ENCODE peak calls at places on chromosomes 13 and 19, in five cellular contexts. W is activated CD4-positive, CD25-positive, alpha-beta regulatory T cell; Y is H7; Z is stimulated activated naive CD4-positive, alpha-beta T cell; N is stimulated activated CD8-positive, alpha-beta memory T cell treated with anti-CD3 and anti-CD28 coated beads, Interleukin-4, amount 100 ng/mL, for 1 hour. X is an unnamed sample.

GRCh38 chr19:9877775-9878510 is 42.8 kb downstream of the PIN1 start:
- DNase-seq in Y (no peak), W (no peak), N (no peak), Z (no peak), X (no peak)

GRCh38 chr19:28715157-28715556 is 497.8 kb downstream of the UQCRFS1 start:
- DNase-seq in N (no peak), W (no peak), Z (no peak), Y (no peak), X (no peak)

GRCh38 chr19:17524651-17525050 is 13.2 kb downstream of the PGLS start:
- DNase-seq in N (no peak), Y (no peak), Z (no peak), W (no peak), X (no peak)

GRCh38 chr13:28658796-28659610 is at the start of gene POMP:
- DNase-seq in W (peak), Z (peak), Y (peak), N (peak), X (peak)

GRCh38 chr13:99986751-99987150 is 5.2 kb downstream of the ZIC2 start:
- DNase-seq in Z (no peak), W (no peak), N (no peak), Y (peak), X (no peak)

GRCh38 chr19:8585894-8586750 is 8.9 kb upstream of the MYO1F start:
- DNase-seq in W (no peak), N (no peak), Y (peak), Z (peak), X (peak)

GRCh38 chr13:80586356-80586755 is 245.4 kb upstream of the SPRY2 start:
- DNase-seq in Y (no peak), W (no peak), Z (no peak), N (no peak), X (no peak)

GRCh38 chr19:38195237-38195636 is 28.8 kb downstream of the DPF1 start:
- DNase-seq in W (no peak), N (no peak), Y (no peak), Z (no peak), X (no peak)

GRCh38 chr19:46221981-46222610 is 7.4 kb upstream of the IGFL1 start:
- DNase-seq in Y (peak), W (no peak), Z (no peak), N (no peak), X (no peak)

GRCh38 chr13:31957772-31958171 is 73.8 kb upstream of the FRY start:
- DNase-seq in N (no peak), W (no peak), Y (no peak), Z (no peak), X (no peak)

GRCh38 chr19:2902590-2903218 is 2.0 kb downstream of the ZNF57 start:
- DNase-seq in N (no peak), W (no peak), Y (no peak), Z (no peak), X (no peak)

GRCh38 chr19:1523412-1524205 is at the start of gene PLK5:
- DNase-seq in Z (no peak), N (no peak), Y (peak), W (no peak), X (no peak)

GRCh38 chr13:72763411-72763810 is 18.3 kb downstream of the DIS3 start:
- DNase-seq in Y (no peak), N (no peak), W (no peak), Z (no peak), X (no peak)

GRCh38 chr13:29991343-29991742 is 140.9 kb upstream of the UBL3 start:
- DNase-seq in Y (no peak), N (no peak), Z (no peak), W (no peak), X (no peak)

GRCh38 chr19:20245309-20245708 is 78.3 kb downstream of the ZNF486 start:
- DNase-seq in N (no peak), Y (no peak), W (no peak), Z (no peak), X (no peak)

GRCh38 chr19:42281175-42282035 is 12.4 kb downstream of the CIC start:
- DNase-seq in W (no peak), Y (peak), N (no peak), Z (peak), X (no peak)

GRCh38 chr19:7391218-7391670 is 42.5 kb downstream of the ARHGEF18 start:
- DNase-seq in N (no peak), Y (peak), W (no peak), Z (no peak), X (no peak)

GRCh38 chr13:30576528-30576927 is 41.2 kb upstream of the USPL1 start:
- DNase-seq in Z (peak), Y (no peak), W (no peak), N (no peak), X (peak)

GRCh38 chr13:48222358-48223015 is 10.5 kb upstream of the ITM2B start:
- DNase-seq in Y (no peak), W (no peak), N (no peak), Z (no peak), X (no peak)

GRCh38 chr13:41458939-41459753 is 1.8 kb downstream of the RGCC start:
- DNase-seq in N (no peak), Z (peak), Y (peak), W (peak), X (peak)

GRCh38 chr19:10256551-10256950 is 4.5 kb downstream of the MRPL4 start:
- DNase-seq in Y (peak), N (no peak), W (no peak), Z (no peak), X (no peak)

GRCh38 chr19:12365094-12365371 is 450 bp downstream of the ZNF442 start:
- DNase-seq in Z (no peak), N (no peak), W (no peak), Y (peak), X (no peak)

GRCh38 chr13:80399340-80400163 is 58.6 kb upstream of the SPRY2 start:
- DNase-seq in W (no peak), N (no peak), Z (no peak), Y (no peak), X (no peak)

GRCh38 chr19:53057904-53058579 is 13.5 kb downstream of the ERVV-2 start:
- DNase-seq in Z (no peak), Y (peak), W (no peak), N (no peak), X (no peak)

GRCh38 chr19:53980553-53981407 is 10.7 kb upstream of the CACNG6 start:
- DNase-seq in N (no peak), W (no peak), Z (no peak), Y (peak), X (no peak)

GRCh38 chr19:31633014-31633413 is 283.8 kb upstream of the TSHZ3 start:
- DNase-seq in N (no peak), Z (no peak), W (no peak), Y (no peak), X (no peak)

GRCh38 chr13:103960011-103960410 is 893.8 kb upstream of the SLC10A2 start:
- DNase-seq in Z (no peak), Y (no peak), N (no peak), W (no peak), X (no peak)

GRCh38 chr19:3366761-3367571 is 583 bp downstream of the NFIC start:
- DNase-seq in W (no peak), Z (no peak), N (no peak), Y (peak), X (no peak)

GRCh38 chr13:78401833-78402232 is 201.5 kb downstream of the POU4F1 start:
- DNase-seq in Z (no peak), Y (no peak), N (no peak), W (no peak), X (no peak)

GRCh38 chr19:46299695-46300094 is 2.9 kb downstream of the HIF3A start:
- DNase-seq in W (no peak), N (no peak), Y (no peak), Z (no peak), X (no peak)

GRCh38 chr13:101946411-101946810 is 455.4 kb downstream of the FGF14 start:
- DNase-seq in Y (no peak), N (no peak), Z (no peak), W (no peak), X (no peak)

GRCh38 chr13:111551421-111551820 is 231.0 kb downstream of the TEX29 start:
- DNase-seq in Y (no peak), Z (no peak), N (no peak), W (no peak), X (no peak)

GRCh38 chr19:50044922-50045321 is 19.1 kb downstream of the ZNF473 start:
- DNase-seq in N (no peak), Y (no peak), W (no peak), Z (no peak), X (no peak)

GRCh38 chr19:18772620-18773587 is 18.2 kb downstream of the COMP start:
- DNase-seq in N (no peak), Z (no peak), W (no peak), Y (peak), X (no peak)

GRCh38 chr19:23263870-23264590 is 13.8 kb upstream of the ZNF724 start:
- DNase-seq in Y (no peak), N (no peak), W (no peak), Z (no peak), X (no peak)

GRCh38 chr13:32168136-32168535 is 136.6 kb downstream of the FRY start:
- DNase-seq in N (no peak), W (no peak), Y (no peak), Z (no peak), X (no peak)

GRCh38 chr19:49217382-49217781 is 59.8 kb downstream of the TRPM4 start:
- DNase-seq in Y (no peak), W (no peak), N (no peak), Z (no peak), X (no peak)